ENCODE peak calls at places on chromosomes 7 and 10, in ten cellular contexts. V, D, F, T, L, E, M, I, N and K are unnamed samples.

GRCh38 chr7:128427289-128427891 is 17.6 kb upstream of the IMPDH1 start:
- DNase-seq in V (no peak), D (no peak), F (no peak), T (peak; percentile 42), L (no peak), E (peak; percentile 42), M (peak; percentile 25), I (peak; percentile 37), N (no peak), K (no peak)

GRCh38 chr10:131731780-131732630 is 168.8 kb upstream of the PPP2R2D start:
- DNase-seq in V (no peak), D (no peak), F (no peak), T (no peak), L (no peak), E (no peak), M (no peak), I (no peak), N (peak; percentile 20), K (no peak)

GRCh38 chr7:85261341-85261740 is 74.5 kb upstream of the SEMA3D start:
- DNase-seq in V (no peak), D (no peak), F (no peak), T (peak; percentile 5), L (no peak), E (peak; percentile 3), M (peak; percentile 1), I (no peak), N (no peak), K (no peak)

GRCh38 chr7:137682596-137682995 is 164.2 kb downstream of the DGKI start:
- DNase-seq in V (no peak), D (no peak), F (no peak), T (peak; percentile 99), L (no peak), E (peak; percentile 47), M (peak; percentile 99), I (no peak), N (no peak), K (no peak)

GRCh38 chr7:104841798-104842197 is 172.2 kb upstream of the KMT2E start:
- DNase-seq in V (no peak), D (no peak), F (no peak), T (no peak), L (no peak), E (no peak), M (no peak), I (no peak), N (no peak), K (no peak)

GRCh38 chr7:16747095-16747494 is 6.5 kb upstream of the TSPAN13 start:
- DNase-seq in V (no peak), D (no peak), F (no peak), T (peak; percentile 12), L (no peak), E (no peak), M (no peak), I (peak; percentile 27), N (no peak), K (peak; percentile 44)

GRCh38 chr10:48456361-48456804 is 148.5 kb downstream of the ARHGAP22 start:
- DNase-seq in V (peak; percentile 43), D (peak; percentile 60), F (peak; percentile 81), T (no peak), L (peak; percentile 71), E (no peak), M (no peak), I (peak; percentile 41), N (peak; percentile 76), K (no peak)

GRCh38 chr10:78950656-78951587 is 117.8 kb upstream of the ZMIZ1 start:
- DNase-seq in V (no peak), D (no peak), F (no peak), T (no peak), L (no peak), E (no peak), M (no peak), I (no peak), N (no peak), K (no peak)

GRCh38 chr7:27147211-27148030 is at the start of gene HOXA6:
- DNase-seq in V (peak; percentile 48), D (peak; percentile 78), F (peak; percentile 82), T (no peak), L (peak; percentile 73), E (no peak), M (no peak), I (peak; percentile 92), N (peak; percentile 67), K (peak; percentile 57)

GRCh38 chr10:87961314-87961713 is 97.9 kb downstream of the PTEN start:
- DNase-seq in V (no peak), D (no peak), F (no peak), T (peak; percentile 89), L (no peak), E (peak; percentile 21), M (peak; percentile 86), I (no peak), N (no peak), K (no peak)

GRCh38 chr7:30162622-30163124 is 27.9 kb downstream of the MTURN start:
- DNase-seq in V (no peak), D (no peak), F (no peak), T (peak; percentile 77), L (no peak), E (peak; percentile 73), M (peak; percentile 70), I (no peak), N (no peak), K (no peak)

GRCh38 chr7:37833107-37833817 is 15.1 kb upstream of the NME8 start:
- DNase-seq in V (peak; percentile 61), D (peak; percentile 17), F (peak; percentile 41), T (peak; percentile 24), L (peak; percentile 21), E (peak; percentile 1), M (peak; percentile 18), I (peak; percentile 33), N (no peak), K (peak; percentile 31)

GRCh38 chr7:51077951-51078350 is 238.7 kb downstream of the COBL start:
- DNase-seq in V (no peak), D (no peak), F (no peak), T (peak; percentile 4), L (no peak), E (no peak), M (peak; percentile 7), I (no peak), N (no peak), K (no peak)
- TF ChIP-seq CTCF in V (no peak), D (no peak), F (no peak), T (no peak), L (no peak), E (no peak), M (no peak), I (no peak), N (no peak), K (no peak)

DNA sequence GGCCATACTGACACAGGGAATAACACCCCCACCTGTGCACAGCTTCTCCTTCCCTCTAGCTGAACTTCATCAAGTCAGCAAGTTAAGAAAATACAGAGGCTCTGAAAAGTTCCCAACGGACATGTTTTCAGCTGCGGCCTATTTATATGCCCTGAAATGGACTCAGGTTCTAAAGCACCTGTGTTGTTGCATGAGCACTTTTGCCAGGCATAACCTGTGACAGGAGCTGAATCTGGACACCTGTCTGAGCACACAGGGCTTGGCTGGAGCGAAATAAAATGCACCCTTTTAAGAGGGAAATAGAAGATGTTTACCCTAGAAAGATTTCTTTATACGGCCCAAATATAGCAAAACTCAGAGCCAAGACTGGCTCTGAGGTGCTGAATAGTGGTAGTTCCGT is 46.7 kb downstream of the COBL start:
- DNase-seq in V (no peak), D (no peak), F (no peak), T (no peak), L (no peak), E (no peak), M (no peak), I (no peak), N (no peak), K (no peak)
- H3K27me3 ChIP-seq in V (no peaks in the 10 kb centered on the region), D (no peaks in the 10 kb centered on the region), F (no peaks in the 10 kb centered on the region), T (no peaks in the 10 kb centered on the region), L (no peaks in the 10 kb centered on the region), E (no peaks in the 10 kb centered on the region), M (no peaks in the 10 kb centered on the region), I (no peaks in the 10 kb centered on the region), N (no peaks in the 10 kb centered on the region), K (no peaks in the 10 kb centered on the region)

GRCh38 chr7:124364283-124364682 is 331.4 kb upstream of the TMEM229A start:
- DNase-seq in V (no peak), D (no peak), F (no peak), T (no peak), L (no peak), E (no peak), M (no peak), I (no peak), N (no peak), K (no peak)

GRCh38 chr7:124369310-124369709 is 336.4 kb upstream of the TMEM229A start:
- DNase-seq in V (no peak), D (no peak), F (no peak), T (no peak), L (no peak), E (no peak), M (no peak), I (no peak), N (no peak), K (no peak)
- H3K27ac ChIP-seq in V (no peak overlapping the region), D (no peak overlapping the region), F (no peak overlapping the region), T (no peak overlapping the region), L (no peak overlapping the region), E (no peak overlapping the region), M (no peak overlapping the region), I (no peak overlapping the region), N (no peak overlapping the region), K (no peak overlapping the region)

GRCh38 chr10:95742962-95743535 is 12.9 kb upstream of the ENTPD1 start:
- DNase-seq in V (no peak), D (no peak), F (no peak), T (peak; percentile 61), L (no peak), E (no peak), M (peak; percentile 41), I (no peak), N (no peak), K (no peak)

GRCh38 chr10:95745487-95745886 is 10.5 kb upstream of the ENTPD1 start:
- DNase-seq in V (no peak), D (no peak), F (no peak), T (no peak), L (no peak), E (no peak), M (no peak), I (no peak), N (no peak), K (no peak)

GRCh38 chr10:95739046-95739445 is 16.9 kb upstream of the ENTPD1 start:
- DNase-seq in V (no peak), D (no peak), F (no peak), T (no peak), L (no peak), E (no peak), M (no peak), I (no peak), N (no peak), K (no peak)

GRCh38 chr10:95742529-95742884 is 13.5 kb upstream of the ENTPD1 start:
- DNase-seq in V (no peak), D (no peak), F (no peak), T (peak; percentile 50), L (peak; percentile 38), E (peak; percentile 73), M (peak; percentile 41), I (peak; percentile 38), N (no peak), K (no peak)

DNA sequence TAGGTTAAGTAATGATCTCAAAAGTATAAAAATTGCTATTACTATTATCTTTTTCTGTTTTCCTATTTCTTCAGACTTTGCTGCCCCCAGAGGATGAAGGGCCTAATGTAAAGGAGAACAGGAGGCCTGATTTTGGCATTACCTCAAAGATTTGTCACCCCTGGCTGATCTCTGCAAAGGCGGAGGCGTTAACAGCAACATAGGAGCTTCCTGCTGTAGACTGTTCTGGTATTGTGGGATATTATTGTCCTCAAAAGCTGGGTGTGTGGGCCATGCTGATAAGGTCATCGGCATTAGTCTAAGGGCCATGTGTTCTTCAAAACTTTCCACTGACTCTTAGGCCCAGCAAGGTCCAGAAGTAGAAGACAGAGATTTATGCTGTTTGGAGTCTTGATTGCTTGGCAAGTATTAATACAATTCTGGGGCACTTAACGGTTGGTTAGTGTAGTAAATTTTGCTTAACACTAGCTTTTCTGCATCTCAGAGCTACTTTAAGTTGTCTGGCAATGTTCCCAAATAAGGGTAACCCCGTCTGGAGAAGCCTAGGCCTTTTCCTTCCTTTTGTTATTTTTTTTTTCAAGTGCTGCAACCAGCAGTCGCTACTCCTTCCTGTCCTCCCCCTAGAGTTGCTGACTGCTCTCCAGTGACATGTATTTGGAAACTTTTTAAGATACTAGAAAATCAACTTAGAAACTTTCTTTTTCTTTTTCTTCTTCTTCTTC is 14.0 kb upstream of the ENTPD1 start:
- DNase-seq in V (no peak), D (no peak), F (no peak), T (peak; percentile 77), L (peak; percentile 43), E (peak; percentile 85), M (peak; percentile 67), I (peak; percentile 44), N (no peak), K (peak; percentile 54)
- TF ChIP-seq CTCF in V (no peak), D (no peak), F (no peak), T (no peak), L (no peak), E (peak; percentile 43), M (peak; percentile 31), I (peak; percentile 14), N (peak; percentile 29), K (no peak)